ENCODE peak calls at places on chromosomes 13 and 19, in eight cellular contexts. One of them, this sample, is unnamed.

GRCh38 chr13:41610426-41610825 is 153.1 kb downstream of the RGCC start:
- DNase-seq in heart left ventricle: peak; percentile 54
- DNase-seq in lower leg skin: no peak
- DNase-seq in K562: no peak
- DNase-seq in breast epithelium: no peak
- DNase-seq in IMR-90: peak; percentile 97
- DNase-seq in GM12892: no peak
- DNase-seq in suprapubic skin: no peak
- DNase-seq in this sample: no peak

GRCh38 chr19:51122112-51122981 is 2.4 kb upstream of the SIGLEC9 start:
- DNase-seq in heart left ventricle: no peak
- DNase-seq in lower leg skin: no peak
- DNase-seq in K562: no peak
- DNase-seq in breast epithelium: no peak
- DNase-seq in IMR-90: no peak
- DNase-seq in GM12892: no peak
- DNase-seq in suprapubic skin: no peak
- DNase-seq in this sample: peak; percentile 70

GRCh38 chr13:50408068-50408467 is 392.8 kb downstream of the KCNRG start:
- DNase-seq in heart left ventricle: no peak
- DNase-seq in lower leg skin: no peak
- DNase-seq in K562: no peak
- DNase-seq in breast epithelium: no peak
- DNase-seq in IMR-90: no peak
- DNase-seq in GM12892: no peak
- DNase-seq in suprapubic skin: no peak
- DNase-seq in this sample: no peak

GRCh38 chr13:73081256-73081915 is 22.6 kb downstream of the KLF5 start:
- DNase-seq in heart left ventricle: no peak
- DNase-seq in lower leg skin: no peak
- DNase-seq in K562: no peak
- DNase-seq in breast epithelium: no peak
- DNase-seq in IMR-90: no peak
- DNase-seq in GM12892: no peak
- DNase-seq in suprapubic skin: no peak
- DNase-seq in this sample: no peak

GRCh38 chr13:20980420-20980819 is 77.9 kb upstream of the XPO4 start:
- DNase-seq in heart left ventricle: no peak
- DNase-seq in lower leg skin: no peak
- DNase-seq in K562: no peak
- DNase-seq in breast epithelium: no peak
- DNase-seq in IMR-90: no peak
- DNase-seq in GM12892: no peak
- DNase-seq in suprapubic skin: peak; percentile 32
- DNase-seq in this sample: no peak

GRCh38 chr13:73625562-73626339 is 508.5 kb downstream of the KLF12 start:
- DNase-seq in heart left ventricle: no peak
- DNase-seq in lower leg skin: no peak
- DNase-seq in K562: no peak
- DNase-seq in breast epithelium: no peak
- DNase-seq in IMR-90: no peak
- DNase-seq in GM12892: no peak
- DNase-seq in suprapubic skin: no peak
- DNase-seq in this sample: no peak

GRCh38 chr13:53782400-53783030 is 753.9 kb downstream of the OLFM4 start:
- DNase-seq in heart left ventricle: no peak
- DNase-seq in lower leg skin: no peak
- DNase-seq in K562: no peak
- DNase-seq in breast epithelium: peak; percentile 17
- DNase-seq in IMR-90: peak; percentile 17
- DNase-seq in GM12892: no peak
- DNase-seq in suprapubic skin: no peak
- DNase-seq in this sample: peak; percentile 61

GRCh38 chr13:31982540-31982939 is 49.0 kb upstream of the FRY start:
- DNase-seq in heart left ventricle: peak; percentile 85
- DNase-seq in lower leg skin: no peak
- DNase-seq in K562: no peak
- DNase-seq in breast epithelium: peak; percentile 87
- DNase-seq in IMR-90: peak; percentile 95
- DNase-seq in GM12892: no peak
- DNase-seq in suprapubic skin: no peak
- DNase-seq in this sample: peak; percentile 50

GRCh38 chr19:51688665-51689571 is 4.2 kb upstream of the SPACA6 start:
- DNase-seq in heart left ventricle: peak; percentile 94
- DNase-seq in lower leg skin: peak; percentile 97
- DNase-seq in K562: peak; percentile 81
- DNase-seq in breast epithelium: peak; percentile 85
- DNase-seq in IMR-90: peak; percentile 95
- DNase-seq in GM12892: no peak
- DNase-seq in suprapubic skin: peak; percentile 92
- DNase-seq in this sample: peak; percentile 92

GRCh38 chr13:113129921-113130750 is 7.5 kb downstream of the F10 start:
- DNase-seq in heart left ventricle: peak; percentile 58
- DNase-seq in lower leg skin: peak; percentile 83
- DNase-seq in K562: no peak
- DNase-seq in breast epithelium: no peak
- DNase-seq in IMR-90: no peak
- DNase-seq in GM12892: no peak
- DNase-seq in suprapubic skin: peak; percentile 78
- DNase-seq in this sample: peak; percentile 80

DNA sequence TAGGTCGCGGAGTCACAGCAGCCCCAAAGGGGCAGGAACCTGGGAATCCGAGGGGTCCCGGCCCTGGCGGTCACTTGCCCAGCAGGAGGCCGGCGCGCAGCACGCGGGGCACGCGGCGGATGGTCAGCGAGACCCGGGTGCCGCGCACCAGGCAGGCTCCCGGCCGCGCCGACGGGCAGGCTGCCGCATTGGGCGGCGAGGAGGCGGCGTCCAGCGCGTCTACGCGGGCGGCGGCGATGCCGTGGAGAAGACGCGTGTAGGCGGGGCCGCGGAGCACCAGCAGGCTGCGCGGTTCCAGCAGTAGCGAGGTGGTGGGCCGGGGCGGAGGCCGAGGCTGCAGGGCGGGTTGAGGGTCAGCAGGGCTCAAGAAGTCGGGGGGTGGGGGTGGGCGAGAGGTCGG is 607 bp upstream of the SYNE4 start:
- DNase-seq in heart left ventricle: peak; percentile 76
- DNase-seq in lower leg skin: peak; percentile 91
- DNase-seq in K562: no peak
- DNase-seq in breast epithelium: peak; percentile 52
- DNase-seq in IMR-90: peak; percentile 48
- DNase-seq in GM12892: peak; percentile 70
- DNase-seq in suprapubic skin: no peak
- DNase-seq in this sample: peak; percentile 77
- TF ChIP-seq POLR2A in heart left ventricle: no peak
- TF ChIP-seq POLR2A in lower leg skin: no peak
- TF ChIP-seq POLR2A in K562: no peak
- TF ChIP-seq POLR2A in breast epithelium: no peak
- TF ChIP-seq POLR2A in IMR-90: no peak
- TF ChIP-seq POLR2A in GM12892: peak; percentile 47
- TF ChIP-seq POLR2A in suprapubic skin: no peak
- TF ChIP-seq POLR2A in this sample: no peak

GRCh38 chr13:105820415-105820814 is 715.0 kb downstream of the EFNB2 start:
- DNase-seq in heart left ventricle: no peak
- DNase-seq in lower leg skin: no peak
- DNase-seq in K562: no peak
- DNase-seq in breast epithelium: no peak
- DNase-seq in IMR-90: no peak
- DNase-seq in GM12892: no peak
- DNase-seq in suprapubic skin: no peak
- DNase-seq in this sample: no peak

GRCh38 chr13:105817498-105817897 is 718.0 kb downstream of the EFNB2 start:
- DNase-seq in heart left ventricle: no peak
- DNase-seq in lower leg skin: no peak
- DNase-seq in K562: no peak
- DNase-seq in breast epithelium: no peak
- DNase-seq in IMR-90: no peak
- DNase-seq in GM12892: no peak
- DNase-seq in suprapubic skin: no peak
- DNase-seq in this sample: no peak

GRCh38 chr13:105814219-105814901 is 721.1 kb downstream of the EFNB2 start:
- DNase-seq in heart left ventricle: no peak
- DNase-seq in lower leg skin: no peak
- DNase-seq in K562: no peak
- DNase-seq in breast epithelium: no peak
- DNase-seq in IMR-90: no peak
- DNase-seq in GM12892: no peak
- DNase-seq in suprapubic skin: no peak
- DNase-seq in this sample: no peak

GRCh38 chr13:105814902-105815250 is 720.6 kb downstream of the EFNB2 start:
- DNase-seq in heart left ventricle: no peak
- DNase-seq in lower leg skin: no peak
- DNase-seq in K562: no peak
- DNase-seq in breast epithelium: no peak
- DNase-seq in IMR-90: no peak
- DNase-seq in GM12892: no peak
- DNase-seq in suprapubic skin: no peak
- DNase-seq in this sample: no peak

GRCh38 chr13:105817011-105817410 is 718.5 kb downstream of the EFNB2 start:
- DNase-seq in heart left ventricle: no peak
- DNase-seq in lower leg skin: no peak
- DNase-seq in K562: no peak
- DNase-seq in breast epithelium: no peak
- DNase-seq in IMR-90: no peak
- DNase-seq in GM12892: no peak
- DNase-seq in suprapubic skin: no peak
- DNase-seq in this sample: no peak
- TF ChIP-seq POLR2A in heart left ventricle: no peak
- TF ChIP-seq POLR2A in lower leg skin: no peak
- TF ChIP-seq POLR2A in K562: no peak
- TF ChIP-seq POLR2A in breast epithelium: no peak
- TF ChIP-seq POLR2A in IMR-90: no peak
- TF ChIP-seq POLR2A in GM12892: no peak
- TF ChIP-seq POLR2A in suprapubic skin: no peak
- TF ChIP-seq POLR2A in this sample: no peak

GRCh38 chr19:35117017-35117570 is 1.5 kb downstream of the FXYD3 start:
- DNase-seq in heart left ventricle: no peak
- DNase-seq in lower leg skin: no peak
- DNase-seq in K562: no peak
- DNase-seq in breast epithelium: no peak
- DNase-seq in IMR-90: no peak
- DNase-seq in GM12892: no peak
- DNase-seq in suprapubic skin: no peak
- DNase-seq in this sample: no peak

GRCh38 chr19:35112995-35113693 is 2.5 kb upstream of the FXYD3 start:
- DNase-seq in heart left ventricle: no peak
- DNase-seq in lower leg skin: no peak
- DNase-seq in K562: no peak
- DNase-seq in breast epithelium: no peak
- DNase-seq in IMR-90: no peak
- DNase-seq in GM12892: no peak
- DNase-seq in suprapubic skin: no peak
- DNase-seq in this sample: no peak

GRCh38 chr19:35116085-35116801 is 620 bp downstream of the FXYD3 start:
- DNase-seq in heart left ventricle: no peak
- DNase-seq in lower leg skin: peak; percentile 89
- DNase-seq in K562: no peak
- DNase-seq in breast epithelium: peak; percentile 69
- DNase-seq in IMR-90: no peak
- DNase-seq in GM12892: no peak
- DNase-seq in suprapubic skin: no peak
- DNase-seq in this sample: no peak

GRCh38 chr19:35115538-35115951 is at the start of gene FXYD3:
- DNase-seq in heart left ventricle: no peak
- DNase-seq in lower leg skin: no peak
- DNase-seq in K562: no peak
- DNase-seq in breast epithelium: no peak
- DNase-seq in IMR-90: no peak
- DNase-seq in GM12892: no peak
- DNase-seq in suprapubic skin: no peak
- DNase-seq in this sample: no peak

DNA sequence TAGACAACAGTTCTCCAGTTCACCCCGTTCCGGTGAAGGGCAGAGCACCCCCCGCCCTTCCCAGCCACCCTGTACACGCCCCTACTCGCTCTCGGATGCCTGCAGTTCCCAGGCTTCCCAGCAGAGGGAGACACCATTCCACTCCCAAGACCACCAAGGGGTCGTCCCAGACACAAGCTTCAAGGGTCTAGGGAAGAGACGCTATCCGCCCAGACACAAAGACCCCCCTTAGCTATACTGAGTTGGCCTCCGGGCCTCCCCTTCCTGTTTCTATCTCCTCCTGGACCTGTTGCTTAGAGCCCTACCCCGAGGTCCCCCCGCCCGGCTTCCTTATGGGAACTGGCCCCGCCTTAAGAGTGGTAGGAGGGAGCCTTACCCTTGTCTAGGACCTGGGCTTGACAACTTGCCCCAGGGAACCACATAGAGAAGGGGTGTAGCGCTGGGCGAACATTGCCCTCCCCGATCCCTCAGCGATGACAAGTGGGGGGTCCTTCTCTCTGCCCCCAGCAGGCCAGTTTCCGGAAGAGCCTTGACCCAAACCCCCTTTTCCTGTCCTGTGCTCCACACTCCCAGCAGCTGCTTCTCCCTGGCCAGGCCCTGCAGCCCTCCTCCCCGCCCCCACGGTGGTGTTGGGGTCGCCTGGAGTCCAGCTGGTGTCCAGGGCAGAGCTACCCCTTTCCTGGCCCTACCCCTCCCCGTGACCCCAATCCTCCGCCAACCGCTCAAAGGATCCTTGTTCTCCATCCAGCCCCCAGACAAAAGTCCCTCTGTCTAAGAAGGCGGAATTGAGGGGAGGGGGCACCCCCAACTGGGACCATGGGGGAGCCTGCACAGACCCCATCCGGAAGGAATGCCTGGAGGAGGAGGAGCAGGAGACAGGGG is 726 bp upstream of the FXYD3 start:
- DNase-seq in heart left ventricle: peak; percentile 66
- DNase-seq in lower leg skin: peak; percentile 95
- DNase-seq in K562: peak; percentile 84
- DNase-seq in breast epithelium: peak; percentile 72
- DNase-seq in IMR-90: peak; percentile 27
- DNase-seq in GM12892: peak; percentile 86
- DNase-seq in suprapubic skin: no peak
- DNase-seq in this sample: peak; percentile 86
- TF ChIP-seq POLR2A in heart left ventricle: no peak
- TF ChIP-seq POLR2A in lower leg skin: no peak
- TF ChIP-seq POLR2A in K562: no peak
- TF ChIP-seq POLR2A in breast epithelium: no peak
- TF ChIP-seq POLR2A in IMR-90: no peak
- TF ChIP-seq POLR2A in GM12892: no peak
- TF ChIP-seq POLR2A in suprapubic skin: no peak
- TF ChIP-seq POLR2A in this sample: no peak

DNA sequence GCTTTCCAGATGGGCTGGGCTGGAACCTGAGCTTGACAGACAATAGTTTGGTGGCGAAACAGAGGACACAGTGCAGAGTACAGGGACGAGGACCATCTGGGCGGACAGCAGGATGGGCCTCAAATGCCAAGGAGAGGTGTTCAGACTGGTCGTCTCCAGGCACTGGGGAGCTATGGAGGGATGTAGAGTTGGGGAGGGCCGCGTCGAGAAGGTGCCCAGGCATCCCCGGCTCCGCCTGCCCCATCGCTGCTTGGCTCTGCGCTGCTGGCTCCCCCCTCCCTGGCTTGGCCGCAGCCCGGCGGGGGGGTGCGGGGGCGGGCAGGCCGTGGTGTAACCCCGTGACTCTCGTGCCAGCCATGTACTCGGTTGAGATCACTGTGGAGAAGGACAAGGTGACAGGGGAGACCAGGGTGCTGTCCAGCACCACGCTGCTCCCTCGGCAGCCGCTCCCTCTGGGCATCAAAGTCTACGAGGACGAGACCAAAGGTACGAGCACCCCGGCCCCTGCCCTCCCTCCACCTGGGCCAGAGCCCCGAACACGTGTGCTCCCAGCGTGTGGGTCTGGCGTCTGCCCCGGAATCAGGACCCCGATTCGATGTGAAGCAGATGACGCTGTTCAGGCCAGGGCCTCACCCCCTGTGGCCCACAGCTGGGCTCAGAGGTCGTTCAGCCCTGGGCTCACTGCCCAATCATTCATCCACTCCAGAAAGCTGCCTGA is 10.8 kb upstream of the MISP start:
- DNase-seq in heart left ventricle: no peak
- DNase-seq in lower leg skin: no peak
- DNase-seq in K562: peak; percentile 41
- DNase-seq in breast epithelium: no peak
- DNase-seq in IMR-90: no peak
- DNase-seq in GM12892: no peak
- DNase-seq in suprapubic skin: no peak
- DNase-seq in this sample: no peak
- TF ChIP-seq POLR2A in heart left ventricle: no peak
- TF ChIP-seq POLR2A in lower leg skin: no peak
- TF ChIP-seq POLR2A in K562: no peak
- TF ChIP-seq POLR2A in breast epithelium: no peak
- TF ChIP-seq POLR2A in IMR-90: no peak
- TF ChIP-seq POLR2A in GM12892: no peak
- TF ChIP-seq POLR2A in suprapubic skin: no peak
- TF ChIP-seq POLR2A in this sample: no peak

This sample was measured in testis.